ENCODE peak calls at places on chromosomes 2 and 18, in ten cellular contexts. V is Peyer's patch; H is astrocyte; Y is WERI-Rb-1; W is fibroblast of mammary gland; Q is psoas muscle; E is HFF-Myc; O is heart left ventricle; M is mucosa of descending colon; N is CD8-positive, alpha-beta T cell. P is an unnamed sample.

GRCh38 chr2:239273280-239274234 is 127.3 kb downstream of the HDAC4 start:
- DNase-seq in V (peak), H (no peak), Y (no peak), W (no peak), Q (no peak), E (no peak), O (no peak), M (no peak), N (no peak), P (no peak)

GRCh38 chr18:1177232-1177631 is 272.6 kb downstream of the ADCYAP1 start:
- DNase-seq in V (no peak), H (no peak), Y (no peak), W (no peak), Q (no peak), E (no peak), O (no peak), M (no peak), N (no peak), P (no peak)

GRCh38 chr2:199468561-199469513 is 11.1 kb upstream of the SATB2 start:
- DNase-seq in V (no peak), H (no peak), Y (no peak), W (no peak), Q (no peak), E (no peak), O (no peak), M (peak), N (no peak), P (peak)

GRCh38 chr2:43467889-43468288 is 127.9 kb downstream of the THADA start:
- DNase-seq in V (no peak), H (peak), Y (no peak), W (peak), Q (no peak), E (no peak), O (no peak), M (no peak), N (no peak), P (no peak)

GRCh38 chr18:49371786-49372185 is 88.7 kb downstream of the DYM start:
- DNase-seq in V (no peak), H (peak), Y (no peak), W (no peak), Q (no peak), E (no peak), O (no peak), M (no peak), N (no peak), P (no peak)

GRCh38 chr2:191831410-191831994 is 15.4 kb downstream of the CAVIN2 start:
- DNase-seq in V (no peak), H (no peak), Y (no peak), W (no peak), Q (no peak), E (no peak), O (no peak), M (no peak), N (no peak), P (no peak)

GRCh38 chr2:230909841-230910545 is 15.0 kb downstream of the GPR55 start:
- DNase-seq in V (no peak), H (no peak), Y (no peak), W (no peak), Q (no peak), E (no peak), O (no peak), M (no peak), N (no peak), P (no peak)

GRCh38 chr18:61738042-61738441 is 154.8 kb downstream of the RNF152 start:
- DNase-seq in V (no peak), H (no peak), Y (no peak), W (peak), Q (no peak), E (no peak), O (no peak), M (no peak), N (no peak), P (no peak)

GRCh38 chr2:207502199-207502598 is 27.6 kb upstream of the CREB1 start:
- DNase-seq in V (no peak), H (no peak), Y (no peak), W (no peak), Q (no peak), E (no peak), O (peak), M (no peak), N (no peak), P (no peak)

GRCh38 chr2:190843874-190844699 is 36.5 kb upstream of the GLS start:
- DNase-seq in V (no peak), H (peak), Y (no peak), W (peak), Q (no peak), E (no peak), O (no peak), M (no peak), N (no peak), P (no peak)

GRCh38 chr2:236972491-236973379 is 113.0 kb upstream of the COPS8 start:
- DNase-seq in V (peak), H (peak), Y (no peak), W (peak), Q (peak), E (peak), O (no peak), M (peak), N (no peak), P (peak)

GRCh38 chr2:133194068-133194655 is 374.1 kb downstream of the NCKAP5 start:
- DNase-seq in V (no peak), H (no peak), Y (no peak), W (peak), Q (no peak), E (no peak), O (no peak), M (no peak), N (no peak), P (no peak)

GRCh38 chr2:133197156-133197555 is 371.1 kb downstream of the NCKAP5 start:
- DNase-seq in V (no peak), H (no peak), Y (no peak), W (no peak), Q (no peak), E (no peak), O (no peak), M (no peak), N (no peak), P (no peak)

GRCh38 chr2:133193544-133193943 is 374.7 kb downstream of the NCKAP5 start:
- DNase-seq in V (no peak), H (no peak), Y (no peak), W (no peak), Q (no peak), E (no peak), O (no peak), M (no peak), N (no peak), P (no peak)

GRCh38 chr2:133194777-133195335 is 373.4 kb downstream of the NCKAP5 start:
- DNase-seq in V (no peak), H (no peak), Y (no peak), W (no peak), Q (no peak), E (no peak), O (no peak), M (no peak), N (no peak), P (no peak)

DNA sequence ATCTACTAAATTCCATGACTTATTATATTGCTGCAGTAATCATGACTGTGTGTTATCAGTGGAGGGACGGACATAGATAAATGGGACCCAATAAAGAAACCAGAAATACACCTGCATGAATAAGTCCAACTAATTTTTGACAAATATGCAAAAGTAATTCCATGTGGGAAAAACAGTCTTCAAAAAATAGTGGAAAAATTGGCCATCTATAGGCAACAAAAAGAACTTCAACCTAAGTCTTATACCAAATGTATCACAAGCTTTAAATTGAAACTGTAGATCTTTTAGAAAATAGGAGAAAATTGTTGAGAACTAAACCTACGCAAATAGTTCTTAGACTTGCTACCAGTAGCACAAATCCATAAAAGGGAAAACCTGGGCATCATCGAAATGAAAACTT is 376.2 kb downstream of the NCKAP5 start:
- DNase-seq in V (no peak), H (no peak), Y (no peak), W (no peak), Q (no peak), E (no peak), O (no peak), M (no peak), N (no peak), P (no peak)
- TF ChIP-seq CTCF in V (no peak), H (no peak), Y (no peak), W (peak), Q (no peak), E (no peak), O (no peak), M (no peak), N (no peak), P (no peak)

GRCh38 chr2:225556461-225556860 is 157.0 kb downstream of the NYAP2 start:
- DNase-seq in V (no peak), H (no peak), Y (no peak), W (no peak), Q (no peak), E (no peak), O (no peak), M (no peak), N (no peak), P (no peak)
- TF ChIP-seq CTCF in V (no peak), H (no peak), Y (no peak), W (peak), Q (no peak), E (no peak), O (no peak), M (no peak), N (no peak), P (no peak)

DNA sequence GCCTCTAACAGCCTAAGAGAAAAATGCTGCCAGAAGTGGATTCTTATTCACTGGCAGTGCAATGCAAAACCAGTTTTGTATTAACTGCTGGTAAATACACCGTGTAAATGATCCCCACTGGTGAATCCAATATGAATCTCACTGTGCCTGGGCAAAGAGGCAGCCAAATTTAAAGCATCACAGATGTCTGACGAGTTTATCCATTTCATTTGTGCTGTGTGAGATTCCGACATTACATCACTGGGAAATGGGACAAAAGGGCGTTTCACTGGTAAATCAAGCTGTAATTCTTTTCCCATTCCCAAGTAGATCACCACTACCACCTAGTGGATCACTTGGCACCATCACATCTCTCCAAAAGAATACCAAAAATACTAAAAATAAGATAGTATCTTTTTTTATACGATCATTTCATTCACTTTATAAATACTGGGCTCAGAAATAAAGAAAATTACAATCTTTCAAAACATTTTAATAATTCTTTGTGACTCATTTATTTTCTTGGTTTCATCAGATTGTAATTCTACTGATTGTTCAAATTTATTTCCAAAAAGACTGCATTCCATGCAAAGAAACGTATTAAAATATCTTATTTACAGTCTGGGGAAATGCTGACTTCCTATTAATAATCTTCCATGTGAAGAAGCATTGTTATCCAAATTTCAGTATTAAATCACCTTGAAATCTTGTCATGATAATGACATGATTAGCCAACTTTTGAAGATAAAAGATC is 125.6 kb downstream of the GRB14 start:
- DNase-seq in V (no peak), H (peak), Y (peak), W (peak), Q (no peak), E (peak), O (no peak), M (no peak), N (no peak), P (no peak)
- TF ChIP-seq CTCF in V (no peak), H (peak), Y (peak), W (peak), Q (peak), E (peak), O (peak), M (no peak), N (no peak), P (peak)

DNA sequence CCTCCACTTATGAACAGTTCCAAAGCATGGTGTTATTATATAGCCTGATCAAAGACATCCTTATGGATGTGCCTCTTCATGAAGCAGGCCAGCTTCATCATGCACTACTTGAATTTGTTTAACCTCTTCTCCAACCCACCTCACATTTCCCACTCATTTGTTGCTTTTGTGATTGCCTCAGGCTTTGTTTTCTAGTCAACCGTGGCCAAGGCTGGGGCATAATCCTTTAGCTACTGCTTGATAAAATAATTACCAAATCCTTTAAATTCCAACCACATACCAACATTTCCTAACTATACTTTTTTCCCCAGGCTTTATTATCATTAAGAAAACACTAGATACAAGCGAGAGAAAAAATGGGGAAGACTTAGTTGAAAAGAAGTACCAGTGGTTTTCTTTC is 39.6 kb upstream of the SCN1A start:
- DNase-seq in V (no peak), H (peak), Y (no peak), W (no peak), Q (no peak), E (no peak), O (no peak), M (no peak), N (no peak), P (no peak)
- TF ChIP-seq CTCF in V (no peak), H (no peak), Y (no peak), W (no peak), Q (no peak), E (no peak), O (no peak), M (no peak), N (no peak), P (no peak)

GRCh38 chr2:10267551-10268465 is 34.9 kb upstream of the HPCAL1 start:
- DNase-seq in V (peak), H (no peak), Y (peak), W (no peak), Q (peak), E (no peak), O (peak), M (peak), N (no peak), P (no peak)
- TF ChIP-seq CTCF in V (no peak), H (no peak), Y (no peak), W (no peak), Q (no peak), E (no peak), O (no peak), M (no peak), N (no peak), P (no peak)

DNA sequence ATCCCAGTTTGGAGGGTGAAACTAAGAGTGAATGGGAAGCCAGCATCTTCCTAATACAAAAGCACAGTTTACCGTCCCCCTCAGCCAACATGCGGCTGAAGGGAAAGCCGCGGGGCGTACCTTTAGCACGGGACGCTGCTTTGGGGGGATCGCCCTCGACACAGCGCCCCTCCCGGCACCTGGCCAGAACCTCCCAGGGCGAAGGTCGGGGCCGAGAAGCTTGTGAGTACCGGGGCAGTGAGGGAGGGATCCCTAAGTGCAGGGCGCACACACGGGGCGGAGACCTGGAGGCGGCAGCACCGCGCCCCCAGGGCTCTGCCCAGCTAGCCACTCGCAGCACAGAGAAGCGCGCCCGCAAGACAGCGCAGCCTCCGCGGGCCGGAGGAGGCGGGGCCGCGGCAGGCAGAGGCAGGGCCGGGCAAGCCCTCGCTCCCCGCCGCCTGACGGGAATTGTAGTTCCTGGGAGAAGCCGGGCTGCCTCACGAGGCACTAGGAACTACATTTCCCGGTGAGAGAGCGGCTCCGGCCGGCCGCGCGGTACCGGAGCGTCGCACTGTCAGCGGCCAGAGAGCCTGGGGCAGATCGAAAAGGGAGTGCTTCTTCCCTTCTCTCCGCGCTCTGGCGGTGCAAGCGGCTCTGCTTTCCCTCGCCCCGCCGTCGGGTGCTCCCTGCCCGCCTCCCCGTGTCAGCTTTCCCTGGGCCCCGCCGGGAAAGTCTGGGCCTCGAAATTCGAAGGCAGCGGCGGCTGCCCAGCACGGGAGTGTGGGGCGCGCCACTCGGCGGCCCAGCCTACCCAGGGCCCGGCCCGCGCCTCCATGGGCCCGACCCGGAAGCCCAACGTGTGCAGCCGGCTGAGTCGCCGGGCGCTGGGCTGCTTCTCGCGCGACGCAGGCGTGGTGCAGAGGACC is at the start of the genes DCAF17 and METTL8:
- DNase-seq in V (peak), H (peak), Y (peak), W (peak), Q (peak), E (peak), O (peak), M (peak), N (peak), P (peak)
- TF ChIP-seq CTCF in V (peak), H (no peak), Y (peak), W (no peak), Q (peak), E (peak), O (peak), M (peak), N (peak), P (peak)

GRCh38 chr2:147989102-147989501 is 31.4 kb downstream of the ORC4 start:
- DNase-seq in V (no peak), H (no peak), Y (no peak), W (no peak), Q (no peak), E (no peak), O (no peak), M (no peak), N (no peak), P (no peak)

DNA sequence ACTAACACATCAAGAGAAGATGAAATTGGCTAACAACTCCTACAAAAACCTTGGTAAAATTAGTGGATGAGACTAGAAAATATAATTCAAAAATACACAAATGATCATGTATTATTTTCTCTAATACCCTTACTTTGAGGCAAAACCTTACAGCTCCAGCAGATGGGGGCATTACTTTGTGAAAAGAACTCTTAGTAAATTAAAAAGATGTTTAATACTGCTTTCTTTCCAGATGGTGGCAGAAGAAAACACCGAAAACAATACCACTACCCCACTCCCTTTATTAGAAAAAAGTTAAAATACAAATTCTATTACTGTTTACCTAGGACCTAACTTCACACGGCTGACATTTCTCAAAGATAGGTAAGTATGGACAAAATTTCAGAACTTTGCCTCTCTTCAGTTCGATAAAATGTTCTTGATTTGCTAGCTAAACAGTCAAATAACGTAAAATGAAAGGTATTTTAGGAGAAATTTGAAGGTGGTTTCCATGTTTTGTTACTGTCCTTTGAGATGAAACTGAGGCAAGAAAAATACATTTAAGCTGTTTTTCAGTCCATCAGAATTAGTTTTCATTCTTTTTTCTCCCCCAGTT is 30.6 kb downstream of the ORC4 start:
- DNase-seq in V (no peak), H (peak), Y (no peak), W (peak), Q (no peak), E (peak), O (no peak), M (no peak), N (peak), P (no peak)
- TF ChIP-seq CTCF in V (peak), H (peak), Y (peak), W (peak), Q (peak), E (peak), O (peak), M (no peak), N (peak), P (peak)

GRCh38 chr2:112768432-112768831 is 4.0 kb upstream of the CKAP2L start:
- DNase-seq in V (no peak), H (no peak), Y (no peak), W (peak), Q (no peak), E (no peak), O (no peak), M (no peak), N (no peak), P (no peak)
- TF ChIP-seq CTCF in V (no peak), H (no peak), Y (no peak), W (peak), Q (peak), E (peak), O (no peak), M (no peak), N (no peak), P (no peak)

DNA sequence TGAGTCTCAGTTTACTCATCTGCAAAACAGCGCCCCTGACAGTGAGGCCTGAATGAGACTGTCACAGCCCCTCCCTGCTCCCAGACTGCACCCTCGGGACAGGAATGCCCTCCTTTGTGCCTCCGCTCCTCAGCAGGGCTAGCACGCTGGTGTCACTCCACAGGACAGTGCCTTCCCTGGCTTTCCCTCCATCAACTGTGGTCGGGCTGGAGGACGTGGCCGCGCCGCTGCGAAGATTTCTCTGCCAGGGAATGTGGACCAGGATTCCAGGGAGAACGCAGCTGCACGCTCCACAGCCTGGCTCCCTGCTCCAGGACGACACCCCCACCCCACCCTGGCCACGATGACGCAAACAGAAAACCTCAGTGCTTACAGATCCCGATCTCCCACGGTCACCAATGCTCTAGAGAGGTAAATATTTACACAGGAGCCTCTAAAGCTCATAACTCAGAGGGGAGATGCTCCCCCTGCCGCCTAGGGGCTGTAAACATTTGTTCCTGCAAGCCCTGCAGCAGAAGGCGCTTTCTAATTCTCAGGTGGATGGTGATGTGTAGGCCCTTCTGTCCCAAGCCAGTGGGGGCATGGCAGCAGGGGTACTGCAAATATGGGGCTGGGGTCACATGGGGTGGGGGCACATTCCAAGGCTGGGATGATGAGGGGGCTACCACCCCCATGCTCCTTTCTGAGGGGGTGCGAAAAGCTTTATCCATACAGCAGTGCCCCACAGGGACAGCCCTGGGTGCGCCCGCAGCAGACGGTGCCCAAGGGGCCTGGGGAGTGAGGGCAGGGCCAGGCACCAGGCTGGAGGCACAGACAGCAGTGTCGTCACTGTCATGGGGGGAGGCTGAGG is 12.4 kb downstream of the HS6ST1 start:
- DNase-seq in V (peak), H (peak), Y (peak), W (peak), Q (peak), E (peak), O (no peak), M (peak), N (no peak), P (peak)
- TF ChIP-seq CTCF in V (no peak), H (peak), Y (peak), W (peak), Q (no peak), E (peak), O (no peak), M (no peak), N (no peak), P (peak)

GRCh38 chr2:42054657-42055430 is 7.0 kb downstream of the PKDCC start:
- DNase-seq in V (peak), H (no peak), Y (peak), W (no peak), Q (no peak), E (no peak), O (no peak), M (peak), N (no peak), P (no peak)
- TF ChIP-seq CTCF in V (peak), H (no peak), Y (peak), W (no peak), Q (peak), E (no peak), O (no peak), M (peak), N (no peak), P (no peak)

P was measured in nephron progenitor cell.